ENCODE peak calls at places on chromosome 2, in four cellular contexts. One of them, this sample, is unnamed.

GRCh38 chr2:203687161-203687560 is 19.3 kb upstream of the CD28 start:
- DNase-seq in heart right ventricle: no peak
- DNase-seq in activated T-helper 1 cell treated with anti-CD3 and anti-CD28 coated beads, Interleukin-2, amount 50 U/mL, for 16 hours: no peak
- DNase-seq in fibroblast of the conjunctiva: no peak
- DNase-seq in this sample: no peak

GRCh38 chr2:39119732-39120520 is 925 bp downstream of the SOS1 start:
- DNase-seq in fibroblast of the conjunctiva: no peak
- DNase-seq in heart right ventricle: peak
- DNase-seq in activated T-helper 1 cell treated with anti-CD3 and anti-CD28 coated beads, Interleukin-2, amount 50 U/mL, for 16 hours: peak
- DNase-seq in this sample: no peak

GRCh38 chr2:186542002-186542401 is 47.9 kb upstream of the ITGAV start:
- DNase-seq in fibroblast of the conjunctiva: no peak
- DNase-seq in activated T-helper 1 cell treated with anti-CD3 and anti-CD28 coated beads, Interleukin-2, amount 50 U/mL, for 16 hours: no peak
- DNase-seq in heart right ventricle: no peak
- DNase-seq in this sample: no peak

GRCh38 chr2:29113027-29113686 is 2.1 kb upstream of the CLIP4 start:
- DNase-seq in activated T-helper 1 cell treated with anti-CD3 and anti-CD28 coated beads, Interleukin-2, amount 50 U/mL, for 16 hours: no peak
- DNase-seq in fibroblast of the conjunctiva: no peak
- DNase-seq in heart right ventricle: no peak
- DNase-seq in this sample: no peak

GRCh38 chr2:112959109-112959591 is 18.7 kb upstream of the IL36G start:
- DNase-seq in heart right ventricle: no peak
- DNase-seq in fibroblast of the conjunctiva: no peak
- DNase-seq in activated T-helper 1 cell treated with anti-CD3 and anti-CD28 coated beads, Interleukin-2, amount 50 U/mL, for 16 hours: no peak
- DNase-seq in this sample: no peak

GRCh38 chr2:95299961-95300360 is 2.8 kb downstream of the KCNIP3 start:
- DNase-seq in activated T-helper 1 cell treated with anti-CD3 and anti-CD28 coated beads, Interleukin-2, amount 50 U/mL, for 16 hours: no peak
- DNase-seq in fibroblast of the conjunctiva: no peak
- DNase-seq in heart right ventricle: no peak
- DNase-seq in this sample: no peak

GRCh38 chr2:39437522-39438296 is 624 bp upstream of the MAP4K3 start:
- DNase-seq in fibroblast of the conjunctiva: no peak
- DNase-seq in activated T-helper 1 cell treated with anti-CD3 and anti-CD28 coated beads, Interleukin-2, amount 50 U/mL, for 16 hours: no peak
- DNase-seq in heart right ventricle: peak
- DNase-seq in this sample: no peak

GRCh38 chr2:204850576-204850975 is 305.3 kb downstream of the PARD3B start:
- DNase-seq in fibroblast of the conjunctiva: no peak
- DNase-seq in activated T-helper 1 cell treated with anti-CD3 and anti-CD28 coated beads, Interleukin-2, amount 50 U/mL, for 16 hours: no peak
- DNase-seq in heart right ventricle: no peak
- DNase-seq in this sample: no peak

GRCh38 chr2:157696036-157696435 is 67.4 kb upstream of the ACVR1C start:
- DNase-seq in heart right ventricle: no peak
- DNase-seq in fibroblast of the conjunctiva: no peak
- DNase-seq in activated T-helper 1 cell treated with anti-CD3 and anti-CD28 coated beads, Interleukin-2, amount 50 U/mL, for 16 hours: no peak
- DNase-seq in this sample: no peak

GRCh38 chr2:218671077-218671653 is 637 bp downstream of the RNF25 start:
- DNase-seq in heart right ventricle: no peak
- DNase-seq in activated T-helper 1 cell treated with anti-CD3 and anti-CD28 coated beads, Interleukin-2, amount 50 U/mL, for 16 hours: no peak
- DNase-seq in fibroblast of the conjunctiva: no peak
- DNase-seq in this sample: no peak

GRCh38 chr2:186570587-186570986 is 19.3 kb upstream of the ITGAV start:
- DNase-seq in activated T-helper 1 cell treated with anti-CD3 and anti-CD28 coated beads, Interleukin-2, amount 50 U/mL, for 16 hours: no peak
- DNase-seq in fibroblast of the conjunctiva: no peak
- DNase-seq in heart right ventricle: no peak
- DNase-seq in this sample: no peak

GRCh38 chr2:28643911-28644334 is 107.7 kb upstream of the PPP1CB start:
- DNase-seq in activated T-helper 1 cell treated with anti-CD3 and anti-CD28 coated beads, Interleukin-2, amount 50 U/mL, for 16 hours: no peak
- DNase-seq in fibroblast of the conjunctiva: no peak
- DNase-seq in heart right ventricle: no peak
- DNase-seq in this sample: no peak

GRCh38 chr2:226683926-226684562 is 115.6 kb downstream of the IRS1 start:
- DNase-seq in activated T-helper 1 cell treated with anti-CD3 and anti-CD28 coated beads, Interleukin-2, amount 50 U/mL, for 16 hours: no peak
- DNase-seq in fibroblast of the conjunctiva: no peak
- DNase-seq in heart right ventricle: no peak
- DNase-seq in this sample: no peak

GRCh38 chr2:75465317-75465998 is 95.3 kb downstream of the EVA1A start:
- DNase-seq in heart right ventricle: no peak
- DNase-seq in fibroblast of the conjunctiva: peak
- DNase-seq in activated T-helper 1 cell treated with anti-CD3 and anti-CD28 coated beads, Interleukin-2, amount 50 U/mL, for 16 hours: no peak
- DNase-seq in this sample: peak

GRCh38 chr2:169452080-169452479 is 27.2 kb upstream of the BBS5 start:
- DNase-seq in fibroblast of the conjunctiva: peak
- DNase-seq in activated T-helper 1 cell treated with anti-CD3 and anti-CD28 coated beads, Interleukin-2, amount 50 U/mL, for 16 hours: no peak
- DNase-seq in heart right ventricle: no peak
- DNase-seq in this sample: peak

GRCh38 chr2:215998636-215999035 is 14.7 kb downstream of the MREG start:
- DNase-seq in activated T-helper 1 cell treated with anti-CD3 and anti-CD28 coated beads, Interleukin-2, amount 50 U/mL, for 16 hours: no peak
- DNase-seq in fibroblast of the conjunctiva: no peak
- DNase-seq in heart right ventricle: no peak
- DNase-seq in this sample: no peak

GRCh38 chr2:237487496-237487895 is 445 bp downstream of the MLPH start:
- DNase-seq in fibroblast of the conjunctiva: no peak
- DNase-seq in heart right ventricle: no peak
- DNase-seq in activated T-helper 1 cell treated with anti-CD3 and anti-CD28 coated beads, Interleukin-2, amount 50 U/mL, for 16 hours: no peak
- DNase-seq in this sample: no peak

GRCh38 chr2:124572953-124573634 is 548.0 kb downstream of the CNTNAP5 start:
- DNase-seq in heart right ventricle: no peak
- DNase-seq in activated T-helper 1 cell treated with anti-CD3 and anti-CD28 coated beads, Interleukin-2, amount 50 U/mL, for 16 hours: no peak
- DNase-seq in fibroblast of the conjunctiva: no peak
- DNase-seq in this sample: no peak

GRCh38 chr2:28729698-28730097 is 21.9 kb upstream of the PPP1CB start:
- DNase-seq in heart right ventricle: no peak
- DNase-seq in activated T-helper 1 cell treated with anti-CD3 and anti-CD28 coated beads, Interleukin-2, amount 50 U/mL, for 16 hours: no peak
- DNase-seq in fibroblast of the conjunctiva: no peak
- DNase-seq in this sample: no peak

GRCh38 chr2:3659447-3660432 is 1.7 kb downstream of the ALLC start:
- DNase-seq in fibroblast of the conjunctiva: no peak
- DNase-seq in heart right ventricle: peak
- DNase-seq in activated T-helper 1 cell treated with anti-CD3 and anti-CD28 coated beads, Interleukin-2, amount 50 U/mL, for 16 hours: no peak
- DNase-seq in this sample: no peak

GRCh38 chr2:233546774-233547173 is 19.8 kb downstream of the USP40 start:
- DNase-seq in activated T-helper 1 cell treated with anti-CD3 and anti-CD28 coated beads, Interleukin-2, amount 50 U/mL, for 16 hours: no peak
- DNase-seq in fibroblast of the conjunctiva: no peak
- DNase-seq in heart right ventricle: no peak
- DNase-seq in this sample: no peak

GRCh38 chr2:120346667-120347358 is 877 bp downstream of the INHBB start:
- DNase-seq in activated T-helper 1 cell treated with anti-CD3 and anti-CD28 coated beads, Interleukin-2, amount 50 U/mL, for 16 hours: no peak
- DNase-seq in fibroblast of the conjunctiva: no peak
- DNase-seq in heart right ventricle: no peak
- DNase-seq in this sample: no peak

GRCh38 chr2:176126929-176127768 is 2.4 kb upstream of the HOXD8 start:
- DNase-seq in fibroblast of the conjunctiva: peak
- DNase-seq in activated T-helper 1 cell treated with anti-CD3 and anti-CD28 coated beads, Interleukin-2, amount 50 U/mL, for 16 hours: peak
- DNase-seq in heart right ventricle: peak
- DNase-seq in this sample: peak

GRCh38 chr2:159788218-159788617 is 9.8 kb downstream of the CD302 start:
- DNase-seq in fibroblast of the conjunctiva: no peak
- DNase-seq in activated T-helper 1 cell treated with anti-CD3 and anti-CD28 coated beads, Interleukin-2, amount 50 U/mL, for 16 hours: no peak
- DNase-seq in heart right ventricle: no peak
- DNase-seq in this sample: no peak

GRCh38 chr2:189016311-189016830 is 42.2 kb downstream of the COL3A1 start:
- DNase-seq in heart right ventricle: no peak
- DNase-seq in activated T-helper 1 cell treated with anti-CD3 and anti-CD28 coated beads, Interleukin-2, amount 50 U/mL, for 16 hours: no peak
- DNase-seq in fibroblast of the conjunctiva: no peak
- DNase-seq in this sample: no peak

GRCh38 chr2:168255103-168255502 is 7.7 kb upstream of the STK39 start:
- DNase-seq in heart right ventricle: no peak
- DNase-seq in activated T-helper 1 cell treated with anti-CD3 and anti-CD28 coated beads, Interleukin-2, amount 50 U/mL, for 16 hours: no peak
- DNase-seq in fibroblast of the conjunctiva: no peak
- DNase-seq in this sample: no peak

GRCh38 chr2:70777450-70777849 is 9.4 kb upstream of the ADD2 start:
- DNase-seq in heart right ventricle: no peak
- DNase-seq in fibroblast of the conjunctiva: no peak
- DNase-seq in activated T-helper 1 cell treated with anti-CD3 and anti-CD28 coated beads, Interleukin-2, amount 50 U/mL, for 16 hours: no peak
- DNase-seq in this sample: no peak

GRCh38 chr2:239380831-239381708 is 19.8 kb downstream of the HDAC4 start:
- DNase-seq in activated T-helper 1 cell treated with anti-CD3 and anti-CD28 coated beads, Interleukin-2, amount 50 U/mL, for 16 hours: peak
- DNase-seq in fibroblast of the conjunctiva: no peak
- DNase-seq in heart right ventricle: no peak
- DNase-seq in this sample: no peak

GRCh38 chr2:97765933-97766332 is 52.6 kb downstream of the ZAP70 start:
- DNase-seq in activated T-helper 1 cell treated with anti-CD3 and anti-CD28 coated beads, Interleukin-2, amount 50 U/mL, for 16 hours: no peak
- DNase-seq in heart right ventricle: no peak
- DNase-seq in fibroblast of the conjunctiva: no peak
- DNase-seq in this sample: no peak

GRCh38 chr2:224142397-224143312 is 103.6 kb upstream of the SERPINE2 start:
- DNase-seq in activated T-helper 1 cell treated with anti-CD3 and anti-CD28 coated beads, Interleukin-2, amount 50 U/mL, for 16 hours: no peak
- DNase-seq in heart right ventricle: no peak
- DNase-seq in fibroblast of the conjunctiva: peak
- DNase-seq in this sample: no peak

GRCh38 chr2:74577448-74577847 is 22.9 kb downstream of the DOK1 start:
- DNase-seq in heart right ventricle: no peak
- DNase-seq in activated T-helper 1 cell treated with anti-CD3 and anti-CD28 coated beads, Interleukin-2, amount 50 U/mL, for 16 hours: no peak
- DNase-seq in fibroblast of the conjunctiva: no peak
- DNase-seq in this sample: no peak

GRCh38 chr2:239114119-239114581 is 266.3 kb downstream of the TWIST2 start:
- DNase-seq in fibroblast of the conjunctiva: no peak
- DNase-seq in heart right ventricle: peak
- DNase-seq in activated T-helper 1 cell treated with anti-CD3 and anti-CD28 coated beads, Interleukin-2, amount 50 U/mL, for 16 hours: no peak
- DNase-seq in this sample: no peak

GRCh38 chr2:133247613-133248012 is 320.6 kb downstream of the NCKAP5 start:
- DNase-seq in heart right ventricle: no peak
- DNase-seq in fibroblast of the conjunctiva: no peak
- DNase-seq in activated T-helper 1 cell treated with anti-CD3 and anti-CD28 coated beads, Interleukin-2, amount 50 U/mL, for 16 hours: no peak
- DNase-seq in this sample: no peak

GRCh38 chr2:237171396-237171795 is 85.7 kb downstream of the COPS8 start:
- DNase-seq in heart right ventricle: no peak
- DNase-seq in fibroblast of the conjunctiva: peak
- DNase-seq in activated T-helper 1 cell treated with anti-CD3 and anti-CD28 coated beads, Interleukin-2, amount 50 U/mL, for 16 hours: no peak
- DNase-seq in this sample: peak

GRCh38 chr2:9752441-9753275 is 90.6 kb upstream of the TAF1B start:
- DNase-seq in fibroblast of the conjunctiva: peak
- DNase-seq in activated T-helper 1 cell treated with anti-CD3 and anti-CD28 coated beads, Interleukin-2, amount 50 U/mL, for 16 hours: peak
- DNase-seq in heart right ventricle: no peak
- DNase-seq in this sample: no peak

GRCh38 chr2:196413821-196414274 is 225.7 kb upstream of the CCDC150 start:
- DNase-seq in heart right ventricle: no peak
- DNase-seq in activated T-helper 1 cell treated with anti-CD3 and anti-CD28 coated beads, Interleukin-2, amount 50 U/mL, for 16 hours: no peak
- DNase-seq in fibroblast of the conjunctiva: no peak
- DNase-seq in this sample: no peak

GRCh38 chr2:11790228-11790627 is 43.8 kb downstream of the LPIN1 start:
- DNase-seq in heart right ventricle: no peak
- DNase-seq in fibroblast of the conjunctiva: no peak
- DNase-seq in activated T-helper 1 cell treated with anti-CD3 and anti-CD28 coated beads, Interleukin-2, amount 50 U/mL, for 16 hours: no peak
- DNase-seq in this sample: no peak

GRCh38 chr2:111235616-111236015 is 114.9 kb downstream of the BCL2L11 start:
- DNase-seq in fibroblast of the conjunctiva: no peak
- DNase-seq in activated T-helper 1 cell treated with anti-CD3 and anti-CD28 coated beads, Interleukin-2, amount 50 U/mL, for 16 hours: no peak
- DNase-seq in heart right ventricle: no peak
- DNase-seq in this sample: no peak

This sample was measured in smooth muscle cell of the brain vasculature.